ENCODE peak calls at places on chromosomes 3 and 15, in five cellular contexts. Y is SK-N-SH, S is K562, W is IMR-90, X is GM23248. Z is an unnamed sample.

GRCh38 chr3:73766599-73767378 is 142.0 kb upstream of the PDZRN3 start:
- DNase-seq in Y (peak), S (no peak), W (peak), X (peak), Z (peak)

GRCh38 chr3:58351920-58352319 is 19.2 kb downstream of the PXK start:
- DNase-seq in Y (peak), S (no peak), W (no peak), X (no peak), Z (peak)

GRCh38 chr3:144989756-144990155 is 1018.1 kb downstream of the DIPK2A start:
- DNase-seq in Y (no peak), S (no peak), W (peak), X (peak), Z (no peak)

GRCh38 chr15:51076898-51077564 is 17.7 kb downstream of the TNFAIP8L3 start:
- DNase-seq in Y (no peak), S (no peak), W (no peak), X (no peak), Z (no peak)

GRCh38 chr3:4808637-4809036 is 170.6 kb upstream of the BHLHE40 start:
- DNase-seq in Y (no peak), S (no peak), W (no peak), X (no peak), Z (no peak)

GRCh38 chr3:106227068-106227467 is 358.3 kb upstream of the CBLB start:
- DNase-seq in Y (no peak), S (no peak), W (no peak), X (no peak), Z (no peak)

GRCh38 chr15:97745481-97746071 is 214.9 kb upstream of the ARRDC4 start:
- DNase-seq in Y (peak), S (peak), W (no peak), X (peak), Z (peak)

GRCh38 chr3:122760457-122761271 is 33.0 kb downstream of the HSPBAP1 start:
- DNase-seq in Y (no peak), S (no peak), W (no peak), X (no peak), Z (no peak)

GRCh38 chr15:85828026-85828597 is 33.4 kb upstream of the KLHL25 start:
- DNase-seq in Y (no peak), S (no peak), W (no peak), X (no peak), Z (no peak)

GRCh38 chr15:64430000-64430735 is 30.2 kb upstream of the ZNF609 start:
- DNase-seq in Y (no peak), S (peak), W (peak), X (peak), Z (peak)

GRCh38 chr3:184945886-184946625 is 134.1 kb downstream of the VPS8 start:
- DNase-seq in Y (no peak), S (peak), W (no peak), X (no peak), Z (no peak)

GRCh38 chr15:62647195-62647865 is 395.2 kb upstream of the TPM1 start:
- DNase-seq in Y (no peak), S (peak), W (peak), X (peak), Z (no peak)

GRCh38 chr15:63264685-63265302 is 12.6 kb upstream of the APH1B start:
- DNase-seq in Y (peak), S (no peak), W (peak), X (peak), Z (no peak)

GRCh38 chr15:83379574-83379973 is 67.6 kb upstream of the SH3GL3 start:
- DNase-seq in Y (no peak), S (no peak), W (no peak), X (peak), Z (no peak)
- H2AFZ ChIP-seq in Y (no peak), S (no peak), W (peak), X (peak), Z (no peak)

DNA sequence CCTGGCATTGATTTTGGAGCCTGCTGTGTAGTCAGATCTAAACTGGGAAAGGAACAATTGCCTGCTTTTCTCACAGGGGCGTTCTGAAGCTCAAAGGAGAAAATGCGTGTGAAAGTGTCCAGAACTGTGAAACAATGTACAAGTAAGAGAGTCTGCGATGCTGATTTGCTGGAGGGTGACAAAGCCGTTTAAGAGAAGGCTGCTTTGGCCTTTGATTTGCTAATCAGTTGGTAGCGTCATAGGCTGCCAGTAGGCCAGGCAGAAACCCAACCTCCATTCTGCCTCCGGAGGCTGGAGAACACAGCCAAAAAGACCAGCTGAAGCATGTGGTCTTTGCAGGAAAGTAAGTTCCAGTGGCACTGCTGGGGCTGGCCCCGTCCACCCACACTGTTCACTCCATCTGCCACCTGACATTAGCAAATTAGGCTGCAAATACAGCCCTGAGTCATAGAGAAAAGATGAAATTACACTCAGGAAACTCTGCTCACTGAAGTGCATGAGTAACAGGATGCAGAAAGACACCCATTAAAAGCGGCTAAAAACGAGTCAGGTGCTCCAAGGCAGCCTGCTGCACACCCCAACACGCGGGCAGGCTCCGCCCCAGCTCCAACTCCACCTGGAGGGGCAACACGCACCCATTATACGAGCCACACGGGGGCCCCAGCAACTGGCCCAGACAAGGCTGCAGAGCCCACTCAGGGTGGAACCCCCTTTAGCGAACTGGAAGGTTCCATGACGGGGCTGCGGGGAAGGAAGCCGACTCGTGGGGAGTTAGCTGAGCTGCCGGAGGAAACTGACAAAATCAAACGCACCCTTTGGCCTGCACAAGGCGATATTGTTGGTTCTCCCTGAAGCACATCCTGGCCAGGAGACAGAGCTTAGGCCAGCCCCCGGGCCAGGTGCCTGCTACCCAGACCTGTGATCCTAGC is 31.6 kb downstream of the ZDHHC19 start:
- DNase-seq in Y (peak), S (peak), W (peak), X (peak), Z (peak)
- H2AFZ ChIP-seq in Y (no peak), S (peak), W (peak), X (no peak), Z (peak)

DNA sequence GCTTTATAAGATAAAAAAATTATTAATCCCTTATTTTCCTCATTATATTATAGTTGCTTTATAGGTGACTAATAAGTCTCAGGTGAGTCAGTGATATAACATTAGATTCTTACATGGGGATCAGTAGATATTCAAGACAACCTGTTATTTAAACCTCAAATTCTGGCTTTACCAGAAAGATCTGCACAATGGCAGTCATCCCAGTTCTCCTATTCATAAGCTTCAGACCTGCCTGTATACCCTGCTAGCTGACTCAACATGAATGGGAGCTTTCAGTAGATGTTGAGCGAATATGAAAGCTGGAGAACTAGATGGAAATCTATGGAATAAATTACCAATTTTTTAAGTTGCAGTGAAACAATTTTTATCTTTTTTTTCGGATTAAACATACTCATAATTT is 20.5 kb upstream of the CCDC54 start:
- DNase-seq in Y (no peak), S (no peak), W (no peak), X (no peak), Z (no peak)
- H2AFZ ChIP-seq in Y (no peak), S (no peak), W (no peak), X (no peak), Z (no peak)

GRCh38 chr3:175526609-175527280 is 667.6 kb downstream of the NAALADL2 start:
- DNase-seq in Y (no peak), S (no peak), W (peak), X (no peak), Z (no peak)

DNA sequence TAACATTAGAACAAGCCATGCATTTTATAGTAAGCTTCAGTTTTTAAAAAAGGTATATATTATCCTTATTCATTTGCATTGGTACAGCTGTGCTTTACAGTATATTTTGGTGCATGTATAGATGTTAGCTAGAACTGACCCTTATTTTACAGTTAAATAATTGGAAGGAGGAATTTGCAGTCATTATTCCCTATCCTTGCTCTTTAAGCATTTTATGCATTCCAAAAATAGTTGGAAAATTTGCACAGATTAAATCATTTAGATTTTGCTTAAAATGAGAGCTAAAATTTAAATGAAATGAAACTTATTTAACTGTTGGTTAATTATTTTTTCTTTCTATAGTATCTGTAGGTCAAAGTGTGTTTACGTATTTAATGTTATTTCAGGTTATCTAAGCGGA is 667.1 kb downstream of the NAALADL2 start:
- DNase-seq in Y (no peak), S (no peak), W (no peak), X (no peak), Z (no peak)
- H2AFZ ChIP-seq in Y (peak), S (no peak), W (no peak), X (no peak), Z (no peak)

GRCh38 chr3:196138464-196138863 is 56.6 kb upstream of the TFRC start:
- DNase-seq in Y (peak), S (peak), W (peak), X (no peak), Z (no peak)

GRCh38 chr3:196141052-196141865 is 59.4 kb upstream of the TFRC start:
- DNase-seq in Y (no peak), S (peak), W (no peak), X (no peak), Z (no peak)

GRCh38 chr3:196141866-196142673 is 60.2 kb upstream of the TFRC start:
- DNase-seq in Y (no peak), S (no peak), W (no peak), X (no peak), Z (no peak)

GRCh38 chr3:196138927-196139680 is 57.2 kb upstream of the TFRC start:
- DNase-seq in Y (no peak), S (no peak), W (peak), X (peak), Z (no peak)

GRCh38 chr3:196140224-196140623 is 58.3 kb upstream of the TFRC start:
- DNase-seq in Y (no peak), S (peak), W (no peak), X (no peak), Z (no peak)
- H2AFZ ChIP-seq in Y (no peak), S (peak), W (no peak), X (no peak), Z (no peak)

GRCh38 chr15:58546066-58546591 is 114.3 kb downstream of the LIPC start:
- DNase-seq in Y (no peak), S (no peak), W (no peak), X (no peak), Z (no peak)

GRCh38 chr15:58545307-58546065 is 113.7 kb downstream of the LIPC start:
- DNase-seq in Y (no peak), S (peak), W (peak), X (no peak), Z (peak)

GRCh38 chr15:58547628-58548307 is 116.0 kb downstream of the LIPC start:
- DNase-seq in Y (no peak), S (no peak), W (no peak), X (no peak), Z (no peak)

GRCh38 chr15:58548308-58549012 is 116.7 kb downstream of the LIPC start:
- DNase-seq in Y (no peak), S (no peak), W (no peak), X (no peak), Z (no peak)

GRCh38 chr15:58546635-58547627 is 115.1 kb downstream of the LIPC start:
- DNase-seq in Y (peak), S (peak), W (peak), X (peak), Z (no peak)
- H2AFZ ChIP-seq in Y (peak), S (peak), W (peak), X (no peak), Z (no peak)

GRCh38 chr3:195662-196061 is 901 bp upstream of the CHL1 start:
- DNase-seq in Y (peak), S (no peak), W (no peak), X (no peak), Z (no peak)

GRCh38 chr3:194006-194405 is 2.6 kb upstream of the CHL1 start:
- DNase-seq in Y (no peak), S (no peak), W (no peak), X (no peak), Z (no peak)

GRCh38 chr3:194421-194820 is 2.1 kb upstream of the CHL1 start:
- DNase-seq in Y (no peak), S (no peak), W (no peak), X (no peak), Z (no peak)

GRCh38 chr3:196322-197153 is at the start of gene CHL1:
- DNase-seq in Y (peak), S (no peak), W (no peak), X (no peak), Z (no peak)

DNA sequence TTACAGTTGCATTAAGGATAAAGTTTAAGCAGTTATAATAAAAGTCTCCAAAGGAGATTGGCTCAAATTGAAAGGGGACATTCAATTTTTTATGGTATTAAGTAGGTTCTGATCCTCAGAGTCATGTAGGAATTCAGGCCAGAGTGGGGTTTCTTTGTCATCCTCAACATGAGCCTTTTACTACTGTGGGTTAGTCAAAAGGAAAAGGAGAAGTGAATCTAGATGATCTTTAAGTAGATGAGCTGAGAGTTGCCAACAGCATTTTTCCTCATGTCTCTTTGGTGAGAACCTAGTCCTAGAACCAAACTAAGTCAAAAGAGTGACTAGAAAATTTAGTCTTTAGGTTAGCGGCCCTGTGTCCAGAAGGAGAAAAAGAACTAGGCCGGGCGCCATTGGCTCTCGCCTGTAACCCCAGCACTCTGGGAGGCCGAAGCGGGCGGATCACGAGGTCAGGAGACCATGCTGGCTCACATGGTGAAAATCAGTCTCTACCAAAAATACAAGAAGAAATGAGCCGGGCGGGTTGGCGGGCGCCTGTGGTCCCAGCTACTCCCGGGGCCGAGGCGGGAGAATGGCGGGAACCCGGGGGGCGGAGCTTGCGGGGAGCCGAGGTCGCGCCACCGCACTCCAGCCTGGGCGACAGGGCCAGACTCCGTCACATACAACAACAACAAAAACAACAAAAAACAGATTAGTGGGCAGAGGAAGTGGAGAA is 4.2 kb upstream of the CHL1 start:
- DNase-seq in Y (no peak), S (no peak), W (no peak), X (no peak), Z (no peak)
- H2AFZ ChIP-seq in Y (no peak), S (no peak), W (no peak), X (no peak), Z (no peak)